ENCODE peak calls at places on chromosomes 5 and 9, in five cellular contexts. O is T1000; Q is body of pancreas; I is upper lobe of right lung; R is activated CD4-positive, alpha-beta T cell treated with anti-CD3 and anti-CD28 coated beads, Interleukin-2, amount 10 ng/mL, durations not matched to agents 7 days and 5 days. K is an unnamed sample.

GRCh38 chr5:151647320-151647861 is 39.3 kb downstream of the SPARC start:
- DNase-seq in O (no peak), Q (no peak), I (no peak), R (no peak), K (no peak)

GRCh38 chr5:144812770-144813169 is 642.1 kb downstream of the KCTD16 start:
- DNase-seq in O (peak; percentile 9), Q (peak; percentile 28), I (no peak), R (no peak), K (peak; percentile 94)

GRCh38 chr5:148309746-148310145 is 2.5 kb upstream of the SPINK7 start:
- DNase-seq in O (no peak), Q (no peak), I (no peak), R (no peak), K (no peak)

GRCh38 chr9:126805546-126806262 is 864 bp downstream of the ZBTB43 start:
- DNase-seq in O (no peak), Q (peak; percentile 56), I (peak; percentile 79), R (peak; percentile 80), K (peak; percentile 67)

GRCh38 chr5:120866997-120867396 is 402.9 kb downstream of the PRR16 start:
- DNase-seq in O (no peak), Q (no peak), I (no peak), R (no peak), K (no peak)

GRCh38 chr9:86968258-86968920 is 21.1 kb upstream of the GAS1 start:
- DNase-seq in O (no peak), Q (no peak), I (no peak), R (no peak), K (peak; percentile 73)

GRCh38 chr9:70587143-70587710 is 172.8 kb upstream of the KLF9 start:
- DNase-seq in O (no peak), Q (no peak), I (no peak), R (no peak), K (peak; percentile 69)

GRCh38 chr9:104850771-104851170 is 77.2 kb downstream of the ABCA1 start:
- DNase-seq in O (no peak), Q (no peak), I (no peak), R (no peak), K (no peak)

GRCh38 chr5:74622122-74622521 is 18.4 kb downstream of the ENC1 start:
- DNase-seq in O (no peak), Q (no peak), I (no peak), R (no peak), K (no peak)

GRCh38 chr9:107465467-107466451 is 23.8 kb downstream of the KLF4 start:
- DNase-seq in O (no peak), Q (peak; percentile 60), I (peak; percentile 86), R (peak; percentile 13), K (peak; percentile 66)

GRCh38 chr5:33894566-33894965 is 2.8 kb upstream of the ADAMTS12 start:
- DNase-seq in O (no peak), Q (no peak), I (no peak), R (no peak), K (no peak)

K was measured in fibroblast of gingiva.